ENCODE peak calls at places on chromosomes 13 and 19, in eight cellular contexts. One of them, this sample, is unnamed.

GRCh38 chr19:10686661-10687517 is 14.3 kb upstream of the QTRT1 start:
- DNase-seq in adipocyte: no peak
- DNase-seq in K562: no peak
- DNase-seq in PC-3: peak
- DNase-seq in endodermal cell: no peak
- DNase-seq in mesenchymal stem cell: no peak
- DNase-seq in neuronal stem cell: no peak
- DNase-seq in neural progenitor cell: no peak
- DNase-seq in this sample: peak

GRCh38 chr13:22665531-22665930 is 515.2 kb upstream of the SGCG start:
- DNase-seq in endodermal cell: no peak
- DNase-seq in neuronal stem cell: no peak
- DNase-seq in PC-3: peak
- DNase-seq in neural progenitor cell: no peak
- DNase-seq in mesenchymal stem cell: no peak
- DNase-seq in adipocyte: no peak
- DNase-seq in K562: no peak
- DNase-seq in this sample: no peak

GRCh38 chr19:8585894-8586750 is 8.9 kb upstream of the MYO1F start:
- DNase-seq in mesenchymal stem cell: peak
- DNase-seq in neuronal stem cell: peak
- DNase-seq in PC-3: peak
- DNase-seq in neural progenitor cell: peak
- DNase-seq in adipocyte: peak
- DNase-seq in K562: peak
- DNase-seq in endodermal cell: peak
- DNase-seq in this sample: peak

GRCh38 chr13:32246468-32246867 is 68.7 kb downstream of the ZAR1L start:
- DNase-seq in PC-3: peak
- DNase-seq in mesenchymal stem cell: peak
- DNase-seq in K562: peak
- DNase-seq in neural progenitor cell: peak
- DNase-seq in neuronal stem cell: peak
- DNase-seq in adipocyte: peak
- DNase-seq in endodermal cell: peak
- DNase-seq in this sample: peak

GRCh38 chr13:89755729-89756492 is 1591.6 kb upstream of the MIR17HG start:
- DNase-seq in PC-3: no peak
- DNase-seq in endodermal cell: no peak
- DNase-seq in mesenchymal stem cell: no peak
- DNase-seq in adipocyte: no peak
- DNase-seq in K562: no peak
- DNase-seq in neural progenitor cell: no peak
- DNase-seq in neuronal stem cell: no peak
- DNase-seq in this sample: no peak

GRCh38 chr19:17311455-17312248 is 2.3 kb downstream of the DDA1 start:
- DNase-seq in neural progenitor cell: no peak
- DNase-seq in PC-3: peak
- DNase-seq in K562: no peak
- DNase-seq in adipocyte: peak
- DNase-seq in neuronal stem cell: no peak
- DNase-seq in mesenchymal stem cell: peak
- DNase-seq in endodermal cell: peak
- DNase-seq in this sample: peak

GRCh38 chr19:32351807-32352630 is 6.6 kb downstream of the ZNF507 start:
- DNase-seq in neural progenitor cell: no peak
- DNase-seq in neuronal stem cell: no peak
- DNase-seq in endodermal cell: no peak
- DNase-seq in adipocyte: no peak
- DNase-seq in PC-3: peak
- DNase-seq in mesenchymal stem cell: peak
- DNase-seq in K562: no peak
- DNase-seq in this sample: peak

GRCh38 chr19:17654993-17655392 is 33.2 kb downstream of the UNC13A start:
- DNase-seq in neuronal stem cell: no peak
- DNase-seq in K562: peak
- DNase-seq in mesenchymal stem cell: no peak
- DNase-seq in neural progenitor cell: no peak
- DNase-seq in PC-3: peak
- DNase-seq in adipocyte: no peak
- DNase-seq in endodermal cell: peak
- DNase-seq in this sample: no peak

GRCh38 chr19:8831373-8831772 is 731 bp downstream of the ZNF558 start:
- DNase-seq in neural progenitor cell: peak
- DNase-seq in PC-3: no peak
- DNase-seq in mesenchymal stem cell: no peak
- DNase-seq in endodermal cell: no peak
- DNase-seq in neuronal stem cell: no peak
- DNase-seq in adipocyte: no peak
- DNase-seq in K562: no peak
- DNase-seq in this sample: no peak

GRCh38 chr19:35797663-35798062 is 15.0 kb downstream of the PRODH2 start:
- DNase-seq in K562: peak
- DNase-seq in adipocyte: peak
- DNase-seq in endodermal cell: peak
- DNase-seq in mesenchymal stem cell: no peak
- DNase-seq in neuronal stem cell: no peak
- DNase-seq in neural progenitor cell: peak
- DNase-seq in PC-3: no peak
- DNase-seq in this sample: no peak

GRCh38 chr13:108377646-108378206 is 108.2 kb downstream of the TNFSF13B start:
- DNase-seq in neuronal stem cell: no peak
- DNase-seq in neural progenitor cell: no peak
- DNase-seq in adipocyte: no peak
- DNase-seq in mesenchymal stem cell: no peak
- DNase-seq in PC-3: no peak
- DNase-seq in K562: no peak
- DNase-seq in endodermal cell: no peak
- DNase-seq in this sample: no peak

GRCh38 chr19:45117167-45117594 is 24.2 kb downstream of the PPP1R37 start:
- DNase-seq in neural progenitor cell: peak
- DNase-seq in neuronal stem cell: no peak
- DNase-seq in adipocyte: no peak
- DNase-seq in K562: peak
- DNase-seq in PC-3: no peak
- DNase-seq in mesenchymal stem cell: peak
- DNase-seq in endodermal cell: peak
- DNase-seq in this sample: peak

GRCh38 chr13:37944476-37945442 is 75.2 kb upstream of the TRPC4 start:
- DNase-seq in K562: no peak
- DNase-seq in endodermal cell: peak
- DNase-seq in neural progenitor cell: peak
- DNase-seq in mesenchymal stem cell: peak
- DNase-seq in neuronal stem cell: no peak
- DNase-seq in PC-3: no peak
- DNase-seq in adipocyte: peak
- DNase-seq in this sample: no peak

GRCh38 chr13:98370806-98371553 is 193.9 kb upstream of the RNF113B start:
- DNase-seq in mesenchymal stem cell: peak
- DNase-seq in adipocyte: peak
- DNase-seq in K562: no peak
- DNase-seq in endodermal cell: no peak
- DNase-seq in neuronal stem cell: no peak
- DNase-seq in neural progenitor cell: no peak
- DNase-seq in PC-3: no peak
- DNase-seq in this sample: peak

GRCh38 chr19:13953021-13953531 is 767 bp downstream of the DCAF15 start:
- DNase-seq in mesenchymal stem cell: peak
- DNase-seq in K562: no peak
- DNase-seq in adipocyte: peak
- DNase-seq in neural progenitor cell: peak
- DNase-seq in PC-3: peak
- DNase-seq in endodermal cell: peak
- DNase-seq in neuronal stem cell: no peak
- DNase-seq in this sample: no peak

GRCh38 chr13:79987761-79988160 is 353.2 kb downstream of the SPRY2 start:
- DNase-seq in PC-3: peak
- DNase-seq in mesenchymal stem cell: no peak
- DNase-seq in neural progenitor cell: no peak
- DNase-seq in endodermal cell: no peak
- DNase-seq in neuronal stem cell: no peak
- DNase-seq in adipocyte: no peak
- DNase-seq in K562: no peak
- DNase-seq in this sample: no peak

GRCh38 chr19:48991823-48992570 is 1.1 kb downstream of the GYS1 start:
- DNase-seq in mesenchymal stem cell: peak
- DNase-seq in PC-3: peak
- DNase-seq in neuronal stem cell: no peak
- DNase-seq in endodermal cell: peak
- DNase-seq in adipocyte: peak
- DNase-seq in neural progenitor cell: peak
- DNase-seq in K562: peak
- DNase-seq in this sample: peak

GRCh38 chr19:57682226-57682766 is 519 bp downstream of the ZNF551 start:
- DNase-seq in PC-3: no peak
- DNase-seq in adipocyte: no peak
- DNase-seq in neural progenitor cell: no peak
- DNase-seq in mesenchymal stem cell: no peak
- DNase-seq in endodermal cell: no peak
- DNase-seq in K562: no peak
- DNase-seq in neuronal stem cell: no peak
- DNase-seq in this sample: no peak

DNA sequence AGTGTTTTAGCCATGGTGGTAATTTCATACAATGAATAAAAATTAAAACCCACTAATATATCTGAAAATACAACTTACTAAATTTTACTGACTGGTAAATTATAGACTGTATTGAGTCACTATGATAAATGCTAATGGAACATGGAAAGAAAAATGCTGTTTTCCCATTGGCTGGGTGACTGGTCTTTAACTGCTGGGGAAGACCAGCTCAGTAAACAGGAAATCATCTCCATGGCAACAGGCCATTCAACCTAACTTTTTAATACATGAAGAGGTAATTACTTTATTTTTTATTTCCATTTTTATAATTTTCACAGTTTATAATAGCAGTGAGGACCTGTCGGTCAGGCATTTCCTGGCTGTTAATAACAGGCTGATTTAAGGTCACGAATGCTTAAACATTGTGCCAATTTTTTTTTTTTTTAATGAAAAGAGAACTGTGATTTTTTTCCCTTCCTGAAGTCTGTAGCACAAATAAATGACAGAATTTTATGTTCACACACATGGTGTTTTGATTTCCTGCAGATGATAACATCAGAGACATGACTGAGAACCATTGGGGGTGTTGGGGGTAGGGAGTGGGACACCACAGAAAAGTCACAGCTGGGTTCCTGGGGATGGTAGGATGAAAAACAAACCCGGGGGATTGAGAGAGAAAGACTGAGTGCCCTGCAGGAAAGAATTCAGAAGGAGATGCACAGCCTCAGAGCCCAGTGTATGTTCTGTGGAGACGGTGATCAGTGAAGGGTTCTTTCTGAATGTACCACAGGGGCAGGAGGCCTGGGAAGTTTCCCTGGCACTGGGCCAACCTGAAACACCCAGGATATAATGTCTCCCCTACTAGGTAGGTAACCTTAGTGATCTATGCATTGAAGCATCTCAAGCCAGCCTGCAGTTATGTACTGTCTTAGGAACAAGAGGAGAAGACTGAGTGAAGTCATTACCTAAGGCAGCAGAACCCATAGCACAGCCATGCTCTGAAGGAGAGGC is 297.1 kb downstream of the COG6 start:
- DNase-seq in K562: peak
- DNase-seq in endodermal cell: no peak
- DNase-seq in mesenchymal stem cell: peak
- DNase-seq in neural progenitor cell: no peak
- DNase-seq in neuronal stem cell: no peak
- DNase-seq in PC-3: no peak
- DNase-seq in adipocyte: no peak
- DNase-seq in this sample: peak
- H3K9ac ChIP-seq in K562: no peak
- H3K9ac ChIP-seq in endodermal cell: no peak
- H3K9ac ChIP-seq in mesenchymal stem cell: no peak
- H3K9ac ChIP-seq in neural progenitor cell: no peak
- H3K9ac ChIP-seq in neuronal stem cell: no peak
- H3K9ac ChIP-seq in PC-3: no peak
- H3K9ac ChIP-seq in adipocyte: no peak
- H3K9ac ChIP-seq in this sample: no peak

DNA sequence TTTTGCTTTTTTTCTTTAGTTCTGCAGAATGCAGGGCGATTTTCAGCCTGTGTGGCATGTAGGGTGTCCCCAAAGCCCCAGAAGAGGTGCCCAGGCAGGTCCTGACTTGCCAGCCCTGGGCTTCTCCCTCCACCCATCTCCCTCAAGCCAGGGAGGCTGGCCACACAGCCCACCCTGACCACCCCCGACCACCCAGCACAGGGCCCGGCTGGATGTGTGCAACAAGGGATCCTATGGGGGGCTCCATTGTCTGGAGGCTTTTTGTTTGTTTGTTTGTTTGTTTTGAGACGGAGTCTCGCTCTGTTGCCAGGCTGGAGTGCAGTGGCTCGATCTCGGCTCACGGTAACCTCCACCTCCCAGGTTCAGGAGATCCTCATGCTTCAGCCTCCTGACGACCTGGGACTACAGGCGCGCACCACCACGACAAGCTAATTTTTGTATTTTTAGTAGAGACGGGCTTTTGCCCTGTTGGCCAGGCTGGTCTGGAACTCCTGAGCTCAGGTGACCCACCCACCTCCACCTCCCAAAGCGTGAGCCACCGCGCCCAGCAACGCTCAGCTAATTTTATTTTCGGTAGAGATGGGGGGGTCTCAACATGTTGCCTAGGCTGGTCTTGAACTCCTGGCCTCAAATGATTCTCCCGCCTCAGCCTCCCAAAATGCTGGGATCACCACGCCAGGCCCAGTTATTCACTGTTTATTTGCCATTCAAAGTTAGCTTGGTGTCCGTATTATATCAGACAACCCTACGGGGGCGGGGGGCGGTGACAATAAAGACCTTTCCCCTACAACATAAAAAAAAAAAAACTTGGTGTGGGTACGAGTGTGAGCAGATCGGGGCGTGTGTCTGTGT is 7.8 kb upstream of the MKNK2 start:
- DNase-seq in PC-3: no peak
- DNase-seq in neural progenitor cell: no peak
- DNase-seq in neuronal stem cell: no peak
- DNase-seq in K562: no peak
- DNase-seq in mesenchymal stem cell: no peak
- DNase-seq in endodermal cell: no peak
- DNase-seq in adipocyte: no peak
- DNase-seq in this sample: no peak
- H3K9ac ChIP-seq in PC-3: peak
- H3K9ac ChIP-seq in neural progenitor cell: no peak
- H3K9ac ChIP-seq in neuronal stem cell: no peak
- H3K9ac ChIP-seq in K562: peak
- H3K9ac ChIP-seq in mesenchymal stem cell: peak
- H3K9ac ChIP-seq in endodermal cell: no peak
- H3K9ac ChIP-seq in adipocyte: peak
- H3K9ac ChIP-seq in this sample: peak

GRCh38 chr19:28401739-28402138 is 811.2 kb downstream of the UQCRFS1 start:
- DNase-seq in PC-3: no peak
- DNase-seq in endodermal cell: no peak
- DNase-seq in mesenchymal stem cell: no peak
- DNase-seq in K562: no peak
- DNase-seq in neuronal stem cell: no peak
- DNase-seq in neural progenitor cell: no peak
- DNase-seq in adipocyte: no peak
- DNase-seq in this sample: no peak
- H3K9ac ChIP-seq in PC-3: no peak
- H3K9ac ChIP-seq in endodermal cell: no peak
- H3K9ac ChIP-seq in mesenchymal stem cell: no peak
- H3K9ac ChIP-seq in K562: no peak
- H3K9ac ChIP-seq in neuronal stem cell: no peak
- H3K9ac ChIP-seq in neural progenitor cell: no peak
- H3K9ac ChIP-seq in adipocyte: no peak
- H3K9ac ChIP-seq in this sample: no peak

GRCh38 chr19:6718741-6719539 is 1.5 kb downstream of the C3 start:
- DNase-seq in K562: peak
- DNase-seq in endodermal cell: peak
- DNase-seq in neuronal stem cell: no peak
- DNase-seq in mesenchymal stem cell: peak
- DNase-seq in PC-3: peak
- DNase-seq in neural progenitor cell: peak
- DNase-seq in adipocyte: peak
- DNase-seq in this sample: no peak
- H3K9ac ChIP-seq in K562: peak
- H3K9ac ChIP-seq in endodermal cell: no peak
- H3K9ac ChIP-seq in neuronal stem cell: peak
- H3K9ac ChIP-seq in mesenchymal stem cell: peak
- H3K9ac ChIP-seq in PC-3: no peak
- H3K9ac ChIP-seq in neural progenitor cell: no peak
- H3K9ac ChIP-seq in adipocyte: peak
- H3K9ac ChIP-seq in this sample: no peak

This sample was measured in astrocyte.